ENCODE peak calls at places on chromosomes 4 and X, in four cellular contexts. M is NCI-H774, W is ELR, V is aorta. C is an unnamed sample.

GRCh38 chrX:132488092-132488749 is 617 bp downstream of the MBNL3 start:
- DNase-seq in M (peak; percentile 23), W (peak; percentile 18), V (no peak), C (no peak)

GRCh38 chr4:102780476-102781144 is 19.8 kb upstream of the MANBA start:
- DNase-seq in M (no peak), W (peak; percentile 39), V (no peak), C (no peak)

GRCh38 chr4:137393043-137393442 is 139.3 kb downstream of the PCDH18 start:
- DNase-seq in M (peak; percentile 33), W (no peak), V (peak; percentile 48), C (no peak)

GRCh38 chr4:2962099-2962455 is 1.1 kb downstream of the NOP14 start:
- DNase-seq in M (no peak), W (peak; percentile 39), V (no peak), C (no peak)

GRCh38 chrX:72126048-72126415 is 5.7 kb downstream of the RTL5 start:
- DNase-seq in M (no peak), W (no peak), V (no peak), C (no peak)

GRCh38 chrX:102063445-102064074 is 61.9 kb upstream of the TCEAL2 start:
- DNase-seq in M (no peak), W (peak; percentile 19), V (no peak), C (no peak)

GRCh38 chr4:1855334-1856070 is 454 bp downstream of the LETM1 start:
- DNase-seq in M (no peak), W (peak; percentile 34), V (peak; percentile 54), C (peak; percentile 49)

GRCh38 chr4:2266181-2266580 is 4.3 kb upstream of the MXD4 start:
- DNase-seq in M (no peak), W (no peak), V (peak; percentile 77), C (no peak)

GRCh38 chrX:47360423-47361179 is 9.8 kb upstream of the ZNF157 start:
- DNase-seq in M (no peak), W (no peak), V (no peak), C (no peak)

GRCh38 chr4:140595065-140595464 is 26.3 kb upstream of the UCP1 start:
- DNase-seq in M (no peak), W (peak; percentile 8), V (no peak), C (no peak)

GRCh38 chrX:134148293-134148692 is 88.7 kb upstream of the CCDC160 start:
- DNase-seq in M (peak; percentile 28), W (no peak), V (no peak), C (no peak)

GRCh38 chr4:127501103-127501502 is 131.7 kb upstream of the INTU start:
- DNase-seq in M (no peak), W (peak; percentile 9), V (no peak), C (no peak)

GRCh38 chrX:103538728-103539127 is 19.4 kb upstream of the RAB40A start:
- DNase-seq in M (no peak), W (no peak), V (no peak), C (no peak)

GRCh38 chr4:67885727-67886126 is 1.9 kb upstream of the TMPRSS11D start:
- DNase-seq in M (no peak), W (peak; percentile 97), V (no peak), C (no peak)

GRCh38 chr4:180960758-180961401 is 1282.3 kb upstream of the TENM3 start:
- DNase-seq in M (peak; percentile 22), W (peak; percentile 0), V (no peak), C (no peak)